ENCODE peak calls at places on chromosomes 12 and 14, in eight cellular contexts. J is activated naive CD4-positive, alpha-beta T cell treated with Interleukin-2 at 50 U/mL for 16 hours; X is nucleus accumbens; U is heart right ventricle; I is uterus; Z is activated CD4-positive, alpha-beta T cell treated with anti-CD3 and anti-CD28 coated beads for 24 hours; B is sciatic nerve; H is activated T-helper 9 cell treated with anti-CD3 and anti-CD28 coated beads, Interleukin-2, amount 50 U/mL, for 16 hours. S is an unnamed sample.

GRCh38 chr12:124686001-124686884 is 118.8 kb upstream of the NCOR2 start:
- DNase-seq in H (no peak), Z (no peak), J (no peak), X (no peak), U (no peak), B (no peak), I (no peak), S (no peak)

GRCh38 chr14:105857223-105857815 is 330.9 kb downstream of the TMEM121 start:
- DNase-seq in Z (no peak), J (no peak), H (no peak), B (peak; percentile 37), I (no peak), X (no peak), U (peak; percentile 2), S (no peak)

GRCh38 chr14:103693514-103693913 is 21.7 kb downstream of the XRCC3 start:
- DNase-seq in X (no peak), B (peak; percentile 50), H (no peak), U (no peak), J (no peak), Z (no peak), I (no peak), S (no peak)

GRCh38 chr12:122503147-122503751 is 2.5 kb upstream of the ZCCHC8 start:
- DNase-seq in H (no peak), J (no peak), Z (no peak), B (no peak), X (no peak), I (no peak), U (no peak), S (no peak)

GRCh38 chr12:112166051-112167015 is 41.0 kb downstream of the TRAFD1 start:
- DNase-seq in X (no peak), H (no peak), J (no peak), U (no peak), Z (no peak), I (no peak), B (peak; percentile 48), S (no peak)

GRCh38 chr14:74018029-74018703 is 922 bp downstream of the ENTPD5 start:
- DNase-seq in B (no peak), J (no peak), H (no peak), U (no peak), Z (no peak), X (no peak), I (no peak), S (no peak)

GRCh38 chr14:105517096-105517495 is 9.3 kb upstream of the TMEM121 start:
- DNase-seq in I (no peak), B (no peak), H (no peak), X (no peak), J (no peak), Z (no peak), U (no peak), S (no peak)

GRCh38 chr12:9707864-9708808 is 24.8 kb downstream of the CLECL1 start:
- DNase-seq in U (peak; percentile 50), X (peak; percentile 24), Z (peak; percentile 47), J (peak; percentile 66), B (peak; percentile 67), H (peak; percentile 47), I (peak; percentile 28), S (no peak)

GRCh38 chr14:100147181-100147631 is 12.2 kb downstream of the DEGS2 start:
- DNase-seq in H (peak; percentile 24), X (no peak), I (no peak), U (no peak), J (peak; percentile 59), B (no peak), Z (peak; percentile 28), S (no peak)

GRCh38 chr14:50001999-50002925 is 109.4 kb downstream of the ARF6 start:
- DNase-seq in I (no peak), X (no peak), B (no peak), J (peak; percentile 71), U (no peak), H (peak; percentile 63), Z (peak; percentile 21), S (no peak)

GRCh38 chr12:9404031-9404430 is 195.8 kb upstream of the PZP start:
- DNase-seq in B (no peak), I (no peak), Z (no peak), X (no peak), U (no peak), H (no peak), J (no peak), S (no peak)

GRCh38 chr12:13194462-13195110 is 1.9 kb upstream of the EMP1 start:
- DNase-seq in I (peak; percentile 52), U (no peak), H (no peak), X (no peak), B (no peak), Z (no peak), J (no peak), S (no peak)